ENCODE peak calls at places on chromosomes 6 and 20, in four cellular contexts. T, F, S and M are unnamed samples.

GRCh38 chr20:22386300-22386623 is 198.1 kb downstream of the FOXA2 start:
- DNase-seq in F (no peak), T (no peak), S (no peak), M (no peak)

GRCh38 chr6:150199241-150199640 is 56.4 kb downstream of the PPP1R14C start:
- DNase-seq in T (no peak), F (peak), S (no peak), M (no peak)

GRCh38 chr6:41736207-41736710 is 851 bp upstream of the TFEB start:
- DNase-seq in S (no peak), F (no peak), T (no peak), M (no peak)

GRCh38 chr6:54267798-54268197 is 40.4 kb upstream of the TINAG start:
- DNase-seq in T (peak), S (no peak), F (no peak), M (no peak)

GRCh38 chr6:2221724-2222274 is 23.6 kb downstream of the GMDS start:
- DNase-seq in S (no peak), T (no peak), F (no peak), M (no peak)

GRCh38 chr20:60053125-60053812 is 95.0 kb downstream of the CDH26 start:
- DNase-seq in F (no peak), S (no peak), T (no peak), M (no peak)

GRCh38 chr20:57579898-57580447 is 19.1 kb downstream of the PCK1 start:
- DNase-seq in T (no peak), F (no peak), S (no peak), M (no peak)

GRCh38 chr6:113997106-113997505 is 26.2 kb upstream of the HDAC2 start:
- DNase-seq in F (no peak), T (peak), S (no peak), M (peak)

GRCh38 chr6:71489736-71490135 is 201.1 kb downstream of the OGFRL1 start:
- DNase-seq in F (no peak), T (peak), S (no peak), M (peak)

GRCh38 chr6:39465539-39465938 is 143.0 kb upstream of the KCNK16 start:
- DNase-seq in S (no peak), F (no peak), T (no peak), M (no peak)

GRCh38 chr20:38725959-38726848 is 1.9 kb downstream of the SLC32A1 start:
- DNase-seq in S (no peak), T (peak), F (no peak), M (peak)

GRCh38 chr6:67112120-67112519 is 1405.1 kb upstream of the EYS start:
- DNase-seq in T (no peak), S (no peak), F (no peak), M (peak)

GRCh38 chr20:10731190-10731955 is 57.6 kb upstream of the JAG1 start:
- DNase-seq in F (no peak), T (peak), S (no peak), M (no peak)

GRCh38 chr6:162343902-162344226 is 383.7 kb downstream of the PRKN start:
- DNase-seq in S (no peak), T (no peak), F (no peak), M (peak)

GRCh38 chr6:105433723-105434122 is 30.8 kb upstream of the PREP start:
- DNase-seq in S (no peak), F (no peak), T (peak), M (no peak)

GRCh38 chr20:55160996-55161395 is 685.6 kb downstream of the DOK5 start:
- DNase-seq in S (no peak), T (peak), F (no peak), M (peak)

GRCh38 chr6:141809901-141810300 is 322.8 kb upstream of the GJE1 start:
- DNase-seq in F (no peak), S (no peak), T (peak), M (no peak)

GRCh38 chr20:46402236-46402886 is 4.1 kb downstream of the ELMO2 start:
- DNase-seq in T (no peak), F (no peak), S (no peak), M (peak)

GRCh38 chr6:148464319-148465010 is 121.8 kb downstream of the SASH1 start:
- DNase-seq in F (no peak), T (peak), S (no peak), M (peak)

GRCh38 chr20:59933296-59933848 is at the start of gene SYCP2:
- DNase-seq in S (peak), F (no peak), T (peak), M (no peak)

GRCh38 chr20:63941282-63942060 is 14.7 kb downstream of the UCKL1 start:
- DNase-seq in T (peak), F (no peak), S (peak), M (no peak)

GRCh38 chr6:33905081-33905609 is 101.3 kb upstream of the MLN start:
- DNase-seq in F (no peak), T (no peak), S (no peak), M (no peak)

GRCh38 chr20:3239867-3240775 is 1.1 kb upstream of the SLC4A11 start:
- DNase-seq in T (peak), S (no peak), F (no peak), M (no peak)

GRCh38 chr20:673606-674005 is 2.0 kb downstream of the SCRT2 start:
- DNase-seq in T (no peak), F (no peak), S (no peak), M (no peak)

GRCh38 chr20:671252-672030 is 4.2 kb downstream of the SCRT2 start:
- DNase-seq in F (no peak), S (no peak), T (no peak), M (no peak)

GRCh38 chr20:674936-675452 is 608 bp downstream of the SCRT2 start:
- DNase-seq in T (no peak), F (no peak), S (no peak), M (no peak)

GRCh38 chr20:675453-676314 is at the start of gene SCRT2:
- DNase-seq in T (peak), F (no peak), S (peak), M (peak)

DNA sequence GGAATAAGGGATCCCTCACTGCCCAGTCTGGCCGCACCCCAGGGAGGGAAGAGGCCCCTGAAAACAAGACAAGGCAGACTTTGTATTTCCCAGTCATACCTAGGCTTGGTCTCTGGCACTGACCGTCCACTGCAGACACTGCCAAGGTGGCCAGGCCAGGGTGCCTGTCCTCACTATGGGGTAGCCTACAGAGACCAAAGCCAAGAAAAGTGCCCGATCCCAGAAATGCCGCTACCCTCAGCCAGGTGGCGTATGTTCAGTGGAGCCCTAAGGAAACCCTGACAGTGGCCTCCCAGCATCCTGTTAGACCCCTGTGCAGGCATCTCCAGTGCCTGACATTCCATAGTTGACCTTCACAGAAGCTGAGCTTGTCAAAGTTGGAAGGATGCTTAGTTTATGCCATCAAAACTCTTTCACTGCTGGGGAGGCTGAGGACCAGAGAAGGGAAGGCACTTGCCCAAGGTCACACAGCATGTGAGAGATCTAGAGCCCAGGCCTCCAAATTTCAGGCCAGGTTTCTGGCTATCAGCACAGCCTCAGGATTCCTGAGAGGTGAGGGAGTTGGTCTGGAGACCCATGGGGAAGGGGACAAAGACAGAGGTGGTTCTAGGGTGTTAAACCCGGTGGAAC is 2.5 kb downstream of the SCRT2 start:
- DNase-seq in F (no peak), S (no peak), T (no peak), M (no peak)
- H3K4me3 ChIP-seq in F (no peak), S (no peak), T (no peak), M (no peak)

GRCh38 chr20:51562334-51563140 is 20.0 kb upstream of the NFATC2 start:
- DNase-seq in S (peak), T (peak), F (peak), M (peak)
- TF ChIP-seq CTCF in S (peak), T (no peak), F (no peak), M (peak)

GRCh38 chr6:118748311-118749062 is 97.1 kb upstream of the CEP85L start:
- DNase-seq in S (no peak), F (no peak), T (peak), M (peak)
- H3K4me3 ChIP-seq in S (no peak), F (peak), T (no peak), M (no peak)

DNA sequence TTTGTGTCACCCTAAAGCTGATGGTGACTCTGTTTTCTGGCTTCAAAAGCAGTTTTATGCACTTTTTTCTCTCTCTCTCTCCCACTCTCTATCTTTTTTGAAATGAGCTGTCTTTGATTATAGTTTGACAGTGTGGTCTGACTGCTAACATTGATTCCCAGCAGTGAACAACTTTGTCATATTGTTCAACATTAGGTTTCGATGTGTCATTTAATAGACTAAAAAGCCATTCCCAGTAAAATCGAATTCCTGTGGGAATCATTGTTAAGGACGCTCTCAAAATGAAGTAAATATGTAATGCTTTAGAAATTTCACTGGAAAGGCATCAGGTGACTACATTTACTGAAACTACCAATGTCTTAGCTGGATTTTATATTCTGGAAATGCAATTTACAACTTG is 69.9 kb upstream of the FLRT3 start:
- DNase-seq in T (no peak), F (no peak), S (no peak), M (no peak)
- TF ChIP-seq CTCF in T (no peak), F (no peak), S (no peak), M (no peak)

DNA sequence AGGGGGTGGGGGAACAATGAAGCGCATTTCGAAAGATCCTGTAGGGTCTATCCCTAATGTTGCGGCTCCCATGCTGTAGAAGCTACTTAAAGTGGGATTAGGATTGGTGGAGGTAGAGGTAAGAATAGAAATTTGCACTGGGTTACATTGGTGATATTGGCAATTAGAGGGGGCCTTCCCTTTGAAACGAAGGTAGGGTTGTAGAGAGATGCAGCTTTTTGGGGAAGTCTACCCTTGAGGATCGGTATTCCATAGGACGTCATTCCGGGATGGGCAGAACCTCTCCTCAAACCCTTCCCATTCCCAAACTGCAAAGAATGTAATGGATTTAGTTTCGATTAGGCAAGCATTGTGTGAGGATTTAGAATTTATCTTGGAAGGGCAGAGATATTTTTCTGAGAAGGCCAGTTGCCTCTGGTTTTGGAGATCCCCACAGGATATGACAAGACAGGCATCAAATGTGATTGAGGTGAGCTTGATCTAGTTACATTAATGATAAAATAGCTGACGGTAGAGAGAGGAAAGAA is 5.4 kb upstream of the ZNFX1 start:
- DNase-seq in F (no peak), S (no peak), T (no peak), M (no peak)
- H3K4me3 ChIP-seq in F (peak), S (no peak), T (peak), M (no peak)

GRCh38 chr20:34956751-34957472 is 1.2 kb downstream of the MYH7B start:
- DNase-seq in T (no peak), S (no peak), F (peak), M (no peak)
- TF ChIP-seq CTCF in T (no peak), S (no peak), F (no peak), M (no peak)

GRCh38 chr6:14887986-14888574 is 357.8 kb upstream of the JARID2 start:
- DNase-seq in T (no peak), S (no peak), F (no peak), M (no peak)
- H3K4me3 ChIP-seq in T (no peak), S (no peak), F (no peak), M (no peak)

DNA sequence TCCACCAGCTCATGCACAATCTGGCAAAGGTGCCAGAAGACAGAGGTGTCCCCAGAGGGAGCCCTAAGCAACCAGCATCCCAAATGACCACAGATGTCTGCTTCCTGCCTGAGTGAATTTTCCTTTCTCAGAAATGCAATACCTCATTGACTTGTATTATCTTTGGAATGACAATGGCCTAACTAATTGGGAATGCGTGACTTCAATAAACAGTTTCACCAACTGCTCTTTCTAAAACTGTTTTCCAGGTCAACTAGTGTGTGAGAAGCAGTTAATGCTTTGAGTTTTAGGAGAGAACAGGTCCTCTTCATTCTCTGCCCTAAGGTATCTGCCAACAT is 108.9 kb upstream of the SNX9 start:
- DNase-seq in F (no peak), S (no peak), T (no peak), M (peak)
- TF ChIP-seq CTCF in F (no peak), S (no peak), T (no peak), M (peak)

GRCh38 chr6:7087066-7087465 is 20.7 kb upstream of the RREB1 start:
- DNase-seq in S (no peak), F (no peak), T (no peak), M (no peak)
- H3K4me3 ChIP-seq in S (peak), F (peak), T (no peak), M (peak)